ENCODE peak calls at places on chromosomes 2 and 18, in seven cellular contexts. One of them, this sample, is unnamed.

GRCh38 chr2:156087875-156088274 is 244.6 kb downstream of the NR4A2 start:
- DNase-seq in MCF 10A: peak; percentile 12
- DNase-seq in coronary artery: no peak
- DNase-seq in substantia nigra: no peak
- DNase-seq in non-pigmented ciliary epithelial cell: peak; percentile 28
- DNase-seq in stimulated activated naive B cell treated with anti-CD40 and anti-IgM and Interleukin-4, amounts not matched to agents 10 μg/mL and 1 μg/mL and 100 μg/mL, for 72 hours: no peak
- DNase-seq in pulmonary artery endothelial cell: no peak
- DNase-seq in this sample: no peak

GRCh38 chr2:74317696-74318095 is 25.5 kb downstream of the SLC4A5 start:
- DNase-seq in MCF 10A: no peak
- DNase-seq in coronary artery: no peak
- DNase-seq in substantia nigra: no peak
- DNase-seq in non-pigmented ciliary epithelial cell: no peak
- DNase-seq in stimulated activated naive B cell treated with anti-CD40 and anti-IgM and Interleukin-4, amounts not matched to agents 10 μg/mL and 1 μg/mL and 100 μg/mL, for 72 hours: no peak
- DNase-seq in pulmonary artery endothelial cell: no peak
- DNase-seq in this sample: no peak

GRCh38 chr2:187986392-187987105 is 305.1 kb upstream of the GULP1 start:
- DNase-seq in MCF 10A: no peak
- DNase-seq in coronary artery: no peak
- DNase-seq in substantia nigra: no peak
- DNase-seq in non-pigmented ciliary epithelial cell: peak; percentile 4
- DNase-seq in stimulated activated naive B cell treated with anti-CD40 and anti-IgM and Interleukin-4, amounts not matched to agents 10 μg/mL and 1 μg/mL and 100 μg/mL, for 72 hours: no peak
- DNase-seq in pulmonary artery endothelial cell: no peak
- DNase-seq in this sample: no peak

GRCh38 chr2:151543898-151544297 is 134.2 kb downstream of the RIF1 start:
- DNase-seq in MCF 10A: no peak
- DNase-seq in coronary artery: no peak
- DNase-seq in substantia nigra: no peak
- DNase-seq in non-pigmented ciliary epithelial cell: no peak
- DNase-seq in stimulated activated naive B cell treated with anti-CD40 and anti-IgM and Interleukin-4, amounts not matched to agents 10 μg/mL and 1 μg/mL and 100 μg/mL, for 72 hours: no peak
- DNase-seq in pulmonary artery endothelial cell: no peak
- DNase-seq in this sample: no peak

GRCh38 chr2:224723606-224724217 is 7.5 kb upstream of the CCDC195 start:
- DNase-seq in MCF 10A: no peak
- DNase-seq in coronary artery: no peak
- DNase-seq in substantia nigra: no peak
- DNase-seq in non-pigmented ciliary epithelial cell: peak; percentile 41
- DNase-seq in stimulated activated naive B cell treated with anti-CD40 and anti-IgM and Interleukin-4, amounts not matched to agents 10 μg/mL and 1 μg/mL and 100 μg/mL, for 72 hours: no peak
- DNase-seq in pulmonary artery endothelial cell: no peak
- DNase-seq in this sample: no peak

GRCh38 chr2:205965707-205966106 is 120.3 kb downstream of the INO80D start:
- DNase-seq in MCF 10A: peak; percentile 23
- DNase-seq in coronary artery: no peak
- DNase-seq in substantia nigra: no peak
- DNase-seq in non-pigmented ciliary epithelial cell: no peak
- DNase-seq in stimulated activated naive B cell treated with anti-CD40 and anti-IgM and Interleukin-4, amounts not matched to agents 10 μg/mL and 1 μg/mL and 100 μg/mL, for 72 hours: no peak
- DNase-seq in pulmonary artery endothelial cell: no peak
- DNase-seq in this sample: no peak

GRCh38 chr2:107091163-107091864 is 205.3 kb upstream of the ST6GAL2 start:
- DNase-seq in MCF 10A: no peak
- DNase-seq in coronary artery: no peak
- DNase-seq in substantia nigra: no peak
- DNase-seq in non-pigmented ciliary epithelial cell: no peak
- DNase-seq in stimulated activated naive B cell treated with anti-CD40 and anti-IgM and Interleukin-4, amounts not matched to agents 10 μg/mL and 1 μg/mL and 100 μg/mL, for 72 hours: no peak
- DNase-seq in pulmonary artery endothelial cell: no peak
- DNase-seq in this sample: no peak

GRCh38 chr18:77223653-77224052 is 26.0 kb upstream of the GALR1 start:
- DNase-seq in MCF 10A: peak; percentile 63
- DNase-seq in coronary artery: no peak
- DNase-seq in substantia nigra: no peak
- DNase-seq in non-pigmented ciliary epithelial cell: no peak
- DNase-seq in stimulated activated naive B cell treated with anti-CD40 and anti-IgM and Interleukin-4, amounts not matched to agents 10 μg/mL and 1 μg/mL and 100 μg/mL, for 72 hours: no peak
- DNase-seq in pulmonary artery endothelial cell: no peak
- DNase-seq in this sample: no peak

GRCh38 chr2:235162544-235163197 is 210.9 kb downstream of the SH3BP4 start:
- DNase-seq in MCF 10A: peak; percentile 1
- DNase-seq in coronary artery: peak; percentile 8
- DNase-seq in substantia nigra: no peak
- DNase-seq in non-pigmented ciliary epithelial cell: no peak
- DNase-seq in stimulated activated naive B cell treated with anti-CD40 and anti-IgM and Interleukin-4, amounts not matched to agents 10 μg/mL and 1 μg/mL and 100 μg/mL, for 72 hours: no peak
- DNase-seq in pulmonary artery endothelial cell: no peak
- DNase-seq in this sample: no peak

GRCh38 chr2:204228169-204228940 is 291.8 kb downstream of the ICOS start:
- DNase-seq in MCF 10A: no peak
- DNase-seq in coronary artery: no peak
- DNase-seq in substantia nigra: no peak
- DNase-seq in non-pigmented ciliary epithelial cell: no peak
- DNase-seq in stimulated activated naive B cell treated with anti-CD40 and anti-IgM and Interleukin-4, amounts not matched to agents 10 μg/mL and 1 μg/mL and 100 μg/mL, for 72 hours: no peak
- DNase-seq in pulmonary artery endothelial cell: no peak
- DNase-seq in this sample: no peak

GRCh38 chr2:239106314-239106908 is 258.5 kb downstream of the TWIST2 start:
- DNase-seq in MCF 10A: peak; percentile 63
- DNase-seq in coronary artery: no peak
- DNase-seq in substantia nigra: peak; percentile 82
- DNase-seq in non-pigmented ciliary epithelial cell: peak; percentile 22
- DNase-seq in stimulated activated naive B cell treated with anti-CD40 and anti-IgM and Interleukin-4, amounts not matched to agents 10 μg/mL and 1 μg/mL and 100 μg/mL, for 72 hours: no peak
- DNase-seq in pulmonary artery endothelial cell: peak; percentile 22
- DNase-seq in this sample: peak; percentile 26

GRCh38 chr2:119859528-119859927 is 99.8 kb downstream of the PTPN4 start:
- DNase-seq in MCF 10A: no peak
- DNase-seq in coronary artery: no peak
- DNase-seq in substantia nigra: no peak
- DNase-seq in non-pigmented ciliary epithelial cell: no peak
- DNase-seq in stimulated activated naive B cell treated with anti-CD40 and anti-IgM and Interleukin-4, amounts not matched to agents 10 μg/mL and 1 μg/mL and 100 μg/mL, for 72 hours: no peak
- DNase-seq in pulmonary artery endothelial cell: no peak
- DNase-seq in this sample: no peak

GRCh38 chr2:238016526-238016925 is 44.3 kb upstream of the SCLY start:
- DNase-seq in MCF 10A: no peak
- DNase-seq in coronary artery: no peak
- DNase-seq in substantia nigra: no peak
- DNase-seq in non-pigmented ciliary epithelial cell: no peak
- DNase-seq in stimulated activated naive B cell treated with anti-CD40 and anti-IgM and Interleukin-4, amounts not matched to agents 10 μg/mL and 1 μg/mL and 100 μg/mL, for 72 hours: peak; percentile 11
- DNase-seq in pulmonary artery endothelial cell: no peak
- DNase-seq in this sample: no peak

GRCh38 chr2:20796374-20796791 is 26.5 kb downstream of the LDAH start:
- DNase-seq in MCF 10A: peak; percentile 92
- DNase-seq in coronary artery: no peak
- DNase-seq in substantia nigra: no peak
- DNase-seq in non-pigmented ciliary epithelial cell: peak; percentile 23
- DNase-seq in stimulated activated naive B cell treated with anti-CD40 and anti-IgM and Interleukin-4, amounts not matched to agents 10 μg/mL and 1 μg/mL and 100 μg/mL, for 72 hours: no peak
- DNase-seq in pulmonary artery endothelial cell: no peak
- DNase-seq in this sample: no peak

GRCh38 chr2:40218679-40219078 is 233.2 kb downstream of the SLC8A1 start:
- DNase-seq in MCF 10A: peak; percentile 75
- DNase-seq in coronary artery: no peak
- DNase-seq in substantia nigra: no peak
- DNase-seq in non-pigmented ciliary epithelial cell: no peak
- DNase-seq in stimulated activated naive B cell treated with anti-CD40 and anti-IgM and Interleukin-4, amounts not matched to agents 10 μg/mL and 1 μg/mL and 100 μg/mL, for 72 hours: no peak
- DNase-seq in pulmonary artery endothelial cell: no peak
- DNase-seq in this sample: no peak

GRCh38 chr2:157898591-157898996 is 22.5 kb upstream of the ACVR1 start:
- DNase-seq in MCF 10A: peak; percentile 87
- DNase-seq in coronary artery: no peak
- DNase-seq in substantia nigra: no peak
- DNase-seq in non-pigmented ciliary epithelial cell: peak; percentile 79
- DNase-seq in stimulated activated naive B cell treated with anti-CD40 and anti-IgM and Interleukin-4, amounts not matched to agents 10 μg/mL and 1 μg/mL and 100 μg/mL, for 72 hours: no peak
- DNase-seq in pulmonary artery endothelial cell: no peak
- DNase-seq in this sample: peak; percentile 14

GRCh38 chr2:26752636-26753035 is 11.4 kb upstream of the SLC35F6 start:
- DNase-seq in MCF 10A: no peak
- DNase-seq in coronary artery: no peak
- DNase-seq in substantia nigra: no peak
- DNase-seq in non-pigmented ciliary epithelial cell: no peak
- DNase-seq in stimulated activated naive B cell treated with anti-CD40 and anti-IgM and Interleukin-4, amounts not matched to agents 10 μg/mL and 1 μg/mL and 100 μg/mL, for 72 hours: no peak
- DNase-seq in pulmonary artery endothelial cell: no peak
- DNase-seq in this sample: no peak

GRCh38 chr2:43609304-43609883 is 13.6 kb upstream of the THADA start:
- DNase-seq in MCF 10A: peak; percentile 71
- DNase-seq in coronary artery: no peak
- DNase-seq in substantia nigra: peak; percentile 19
- DNase-seq in non-pigmented ciliary epithelial cell: no peak
- DNase-seq in stimulated activated naive B cell treated with anti-CD40 and anti-IgM and Interleukin-4, amounts not matched to agents 10 μg/mL and 1 μg/mL and 100 μg/mL, for 72 hours: no peak
- DNase-seq in pulmonary artery endothelial cell: peak; percentile 3
- DNase-seq in this sample: peak; percentile 74

GRCh38 chr2:161484061-161484460 is 68.0 kb downstream of the TBR1 start:
- DNase-seq in MCF 10A: no peak
- DNase-seq in coronary artery: no peak
- DNase-seq in substantia nigra: no peak
- DNase-seq in non-pigmented ciliary epithelial cell: no peak
- DNase-seq in stimulated activated naive B cell treated with anti-CD40 and anti-IgM and Interleukin-4, amounts not matched to agents 10 μg/mL and 1 μg/mL and 100 μg/mL, for 72 hours: no peak
- DNase-seq in pulmonary artery endothelial cell: no peak
- DNase-seq in this sample: no peak

GRCh38 chr2:39476524-39476923 is 39.4 kb upstream of the MAP4K3 start:
- DNase-seq in MCF 10A: no peak
- DNase-seq in coronary artery: no peak
- DNase-seq in substantia nigra: no peak
- DNase-seq in non-pigmented ciliary epithelial cell: no peak
- DNase-seq in stimulated activated naive B cell treated with anti-CD40 and anti-IgM and Interleukin-4, amounts not matched to agents 10 μg/mL and 1 μg/mL and 100 μg/mL, for 72 hours: peak; percentile 46
- DNase-seq in pulmonary artery endothelial cell: no peak
- DNase-seq in this sample: no peak

GRCh38 chr2:85810376-85811172 is 56.8 kb downstream of the ATOH8 start:
- DNase-seq in MCF 10A: no peak
- DNase-seq in coronary artery: peak; percentile 69
- DNase-seq in substantia nigra: no peak
- DNase-seq in non-pigmented ciliary epithelial cell: no peak
- DNase-seq in stimulated activated naive B cell treated with anti-CD40 and anti-IgM and Interleukin-4, amounts not matched to agents 10 μg/mL and 1 μg/mL and 100 μg/mL, for 72 hours: no peak
- DNase-seq in pulmonary artery endothelial cell: no peak
- DNase-seq in this sample: no peak

GRCh38 chr2:230798769-230799399 is 65.9 kb upstream of the ITM2C start:
- DNase-seq in MCF 10A: peak; percentile 85
- DNase-seq in coronary artery: no peak
- DNase-seq in substantia nigra: no peak
- DNase-seq in non-pigmented ciliary epithelial cell: no peak
- DNase-seq in stimulated activated naive B cell treated with anti-CD40 and anti-IgM and Interleukin-4, amounts not matched to agents 10 μg/mL and 1 μg/mL and 100 μg/mL, for 72 hours: no peak
- DNase-seq in pulmonary artery endothelial cell: no peak
- DNase-seq in this sample: peak; percentile 78

GRCh38 chr18:32056613-32057358 is 34.9 kb upstream of the RNF138 start:
- DNase-seq in MCF 10A: no peak
- DNase-seq in coronary artery: no peak
- DNase-seq in substantia nigra: no peak
- DNase-seq in non-pigmented ciliary epithelial cell: no peak
- DNase-seq in stimulated activated naive B cell treated with anti-CD40 and anti-IgM and Interleukin-4, amounts not matched to agents 10 μg/mL and 1 μg/mL and 100 μg/mL, for 72 hours: no peak
- DNase-seq in pulmonary artery endothelial cell: no peak
- DNase-seq in this sample: no peak

GRCh38 chr2:234851451-234851850 is 100.4 kb upstream of the SH3BP4 start:
- DNase-seq in MCF 10A: no peak
- DNase-seq in coronary artery: no peak
- DNase-seq in substantia nigra: no peak
- DNase-seq in non-pigmented ciliary epithelial cell: no peak
- DNase-seq in stimulated activated naive B cell treated with anti-CD40 and anti-IgM and Interleukin-4, amounts not matched to agents 10 μg/mL and 1 μg/mL and 100 μg/mL, for 72 hours: no peak
- DNase-seq in pulmonary artery endothelial cell: no peak
- DNase-seq in this sample: no peak

GRCh38 chr18:34643982-34644381 is 66.1 kb upstream of the DTNA start:
- DNase-seq in MCF 10A: no peak
- DNase-seq in coronary artery: no peak
- DNase-seq in substantia nigra: no peak
- DNase-seq in non-pigmented ciliary epithelial cell: no peak
- DNase-seq in stimulated activated naive B cell treated with anti-CD40 and anti-IgM and Interleukin-4, amounts not matched to agents 10 μg/mL and 1 μg/mL and 100 μg/mL, for 72 hours: no peak
- DNase-seq in pulmonary artery endothelial cell: no peak
- DNase-seq in this sample: no peak

GRCh38 chr2:182668671-182669070 is 47.4 kb upstream of the DNAJC10 start:
- DNase-seq in MCF 10A: peak; percentile 80
- DNase-seq in coronary artery: no peak
- DNase-seq in substantia nigra: no peak
- DNase-seq in non-pigmented ciliary epithelial cell: no peak
- DNase-seq in stimulated activated naive B cell treated with anti-CD40 and anti-IgM and Interleukin-4, amounts not matched to agents 10 μg/mL and 1 μg/mL and 100 μg/mL, for 72 hours: no peak
- DNase-seq in pulmonary artery endothelial cell: no peak
- DNase-seq in this sample: no peak

GRCh38 chr2:70887550-70888229 is 48.0 kb upstream of the ATP6V1B1 start:
- DNase-seq in MCF 10A: no peak
- DNase-seq in coronary artery: peak; percentile 71
- DNase-seq in substantia nigra: no peak
- DNase-seq in non-pigmented ciliary epithelial cell: no peak
- DNase-seq in stimulated activated naive B cell treated with anti-CD40 and anti-IgM and Interleukin-4, amounts not matched to agents 10 μg/mL and 1 μg/mL and 100 μg/mL, for 72 hours: no peak
- DNase-seq in pulmonary artery endothelial cell: no peak
- DNase-seq in this sample: peak; percentile 58

GRCh38 chr2:170155022-170155722 is 22.8 kb upstream of the MYO3B start:
- DNase-seq in MCF 10A: no peak
- DNase-seq in coronary artery: no peak
- DNase-seq in substantia nigra: no peak
- DNase-seq in non-pigmented ciliary epithelial cell: peak; percentile 36
- DNase-seq in stimulated activated naive B cell treated with anti-CD40 and anti-IgM and Interleukin-4, amounts not matched to agents 10 μg/mL and 1 μg/mL and 100 μg/mL, for 72 hours: no peak
- DNase-seq in pulmonary artery endothelial cell: peak; percentile 72
- DNase-seq in this sample: peak; percentile 33

GRCh38 chr2:220162320-220162719 is 534.9 kb downstream of the SLC4A3 start:
- DNase-seq in MCF 10A: peak; percentile 44
- DNase-seq in coronary artery: no peak
- DNase-seq in substantia nigra: no peak
- DNase-seq in non-pigmented ciliary epithelial cell: no peak
- DNase-seq in stimulated activated naive B cell treated with anti-CD40 and anti-IgM and Interleukin-4, amounts not matched to agents 10 μg/mL and 1 μg/mL and 100 μg/mL, for 72 hours: no peak
- DNase-seq in pulmonary artery endothelial cell: no peak
- DNase-seq in this sample: no peak

GRCh38 chr2:20838016-20838415 is 15.1 kb upstream of the LDAH start:
- DNase-seq in MCF 10A: no peak
- DNase-seq in coronary artery: no peak
- DNase-seq in substantia nigra: no peak
- DNase-seq in non-pigmented ciliary epithelial cell: no peak
- DNase-seq in stimulated activated naive B cell treated with anti-CD40 and anti-IgM and Interleukin-4, amounts not matched to agents 10 μg/mL and 1 μg/mL and 100 μg/mL, for 72 hours: no peak
- DNase-seq in pulmonary artery endothelial cell: no peak
- DNase-seq in this sample: no peak

GRCh38 chr2:28160986-28161425 is 231.7 kb upstream of the FOSL2 start:
- DNase-seq in MCF 10A: peak; percentile 82
- DNase-seq in coronary artery: no peak
- DNase-seq in substantia nigra: no peak
- DNase-seq in non-pigmented ciliary epithelial cell: no peak
- DNase-seq in stimulated activated naive B cell treated with anti-CD40 and anti-IgM and Interleukin-4, amounts not matched to agents 10 μg/mL and 1 μg/mL and 100 μg/mL, for 72 hours: no peak
- DNase-seq in pulmonary artery endothelial cell: no peak
- DNase-seq in this sample: no peak

This sample was measured in erythroblast.